ENCODE peak calls at places on chromosome 12, in seven cellular contexts. One of them, this sample, is unnamed.

GRCh38 chr12:130835011-130835410 is 4.0 kb downstream of the STX2 start:
- DNase-seq in prostate gland: no peak
- DNase-seq in CD8-positive, alpha-beta memory T cell: no peak
- DNase-seq in esophagus muscularis mucosa: no peak
- DNase-seq in GM23338: no peak
- DNase-seq in endodermal cell: peak; percentile 24
- DNase-seq in ovary: no peak
- DNase-seq in this sample: peak; percentile 50

GRCh38 chr12:19138551-19139344 is 9.2 kb downstream of the PLEKHA5 start:
- DNase-seq in esophagus muscularis mucosa: no peak
- DNase-seq in prostate gland: no peak
- DNase-seq in ovary: no peak
- DNase-seq in GM23338: no peak
- DNase-seq in CD8-positive, alpha-beta memory T cell: no peak
- DNase-seq in endodermal cell: no peak
- DNase-seq in this sample: no peak

GRCh38 chr12:110109037-110109836 is 14.9 kb upstream of the IFT81 start:
- DNase-seq in endodermal cell: peak; percentile 87
- DNase-seq in esophagus muscularis mucosa: peak; percentile 96
- DNase-seq in ovary: peak; percentile 88
- DNase-seq in GM23338: peak; percentile 49
- DNase-seq in prostate gland: peak; percentile 69
- DNase-seq in CD8-positive, alpha-beta memory T cell: no peak
- DNase-seq in this sample: peak; percentile 96

GRCh38 chr12:106950591-106950990 is 5.1 kb upstream of the TMEM263 start:
- DNase-seq in GM23338: no peak
- DNase-seq in CD8-positive, alpha-beta memory T cell: no peak
- DNase-seq in esophagus muscularis mucosa: no peak
- DNase-seq in ovary: no peak
- DNase-seq in prostate gland: no peak
- DNase-seq in endodermal cell: no peak
- DNase-seq in this sample: no peak

GRCh38 chr12:70660620-70661219 is 23.5 kb upstream of the PTPRB start:
- DNase-seq in endodermal cell: no peak
- DNase-seq in esophagus muscularis mucosa: no peak
- DNase-seq in GM23338: no peak
- DNase-seq in prostate gland: no peak
- DNase-seq in ovary: no peak
- DNase-seq in CD8-positive, alpha-beta memory T cell: no peak
- DNase-seq in this sample: no peak

GRCh38 chr12:57087689-57088441 is 1.0 kb upstream of the NAB2 start:
- DNase-seq in GM23338: peak; percentile 92
- DNase-seq in CD8-positive, alpha-beta memory T cell: peak; percentile 72
- DNase-seq in endodermal cell: peak; percentile 97
- DNase-seq in ovary: peak; percentile 94
- DNase-seq in prostate gland: peak; percentile 90
- DNase-seq in esophagus muscularis mucosa: peak; percentile 96
- DNase-seq in this sample: peak; percentile 96

GRCh38 chr12:130880411-130880885 is 8.6 kb downstream of the RAN start:
- DNase-seq in esophagus muscularis mucosa: no peak
- DNase-seq in ovary: no peak
- DNase-seq in CD8-positive, alpha-beta memory T cell: no peak
- DNase-seq in endodermal cell: peak; percentile 50
- DNase-seq in GM23338: no peak
- DNase-seq in prostate gland: no peak
- DNase-seq in this sample: no peak

GRCh38 chr12:24664151-24664550 is 284.8 kb downstream of the BCAT1 start:
- DNase-seq in esophagus muscularis mucosa: no peak
- DNase-seq in CD8-positive, alpha-beta memory T cell: no peak
- DNase-seq in endodermal cell: no peak
- DNase-seq in GM23338: no peak
- DNase-seq in prostate gland: no peak
- DNase-seq in ovary: no peak
- DNase-seq in this sample: no peak

GRCh38 chr12:111444706-111445310 is 39.1 kb downstream of the SH2B3 start:
- DNase-seq in esophagus muscularis mucosa: peak; percentile 92
- DNase-seq in prostate gland: no peak
- DNase-seq in ovary: peak; percentile 22
- DNase-seq in CD8-positive, alpha-beta memory T cell: peak; percentile 85
- DNase-seq in endodermal cell: peak; percentile 74
- DNase-seq in GM23338: peak; percentile 51
- DNase-seq in this sample: no peak

GRCh38 chr12:120093592-120094355 is 22.8 kb downstream of the RAB35 start:
- DNase-seq in GM23338: peak; percentile 89
- DNase-seq in esophagus muscularis mucosa: no peak
- DNase-seq in CD8-positive, alpha-beta memory T cell: no peak
- DNase-seq in endodermal cell: peak; percentile 93
- DNase-seq in ovary: no peak
- DNase-seq in prostate gland: no peak
- DNase-seq in this sample: no peak

GRCh38 chr12:124752437-124753229 is 111.0 kb downstream of the SCARB1 start:
- DNase-seq in esophagus muscularis mucosa: no peak
- DNase-seq in prostate gland: no peak
- DNase-seq in ovary: no peak
- DNase-seq in GM23338: no peak
- DNase-seq in CD8-positive, alpha-beta memory T cell: no peak
- DNase-seq in endodermal cell: no peak
- DNase-seq in this sample: no peak

GRCh38 chr12:102484732-102485069 is 4.3 kb upstream of the IGF1 start:
- DNase-seq in prostate gland: no peak
- DNase-seq in esophagus muscularis mucosa: no peak
- DNase-seq in GM23338: no peak
- DNase-seq in CD8-positive, alpha-beta memory T cell: no peak
- DNase-seq in ovary: no peak
- DNase-seq in endodermal cell: no peak
- DNase-seq in this sample: no peak

GRCh38 chr12:7758346-7758745 is 6.7 kb upstream of the NANOGNB start:
- DNase-seq in CD8-positive, alpha-beta memory T cell: no peak
- DNase-seq in endodermal cell: peak; percentile 79
- DNase-seq in esophagus muscularis mucosa: no peak
- DNase-seq in prostate gland: no peak
- DNase-seq in ovary: no peak
- DNase-seq in GM23338: peak; percentile 55
- DNase-seq in this sample: no peak

GRCh38 chr12:51382173-51382572 is 9.0 kb downstream of the GALNT6 start:
- DNase-seq in esophagus muscularis mucosa: no peak
- DNase-seq in GM23338: no peak
- DNase-seq in CD8-positive, alpha-beta memory T cell: no peak
- DNase-seq in prostate gland: no peak
- DNase-seq in endodermal cell: no peak
- DNase-seq in ovary: no peak
- DNase-seq in this sample: no peak

GRCh38 chr12:33678221-33678964 is 238.8 kb upstream of the SYT10 start:
- DNase-seq in GM23338: no peak
- DNase-seq in ovary: no peak
- DNase-seq in endodermal cell: no peak
- DNase-seq in prostate gland: no peak
- DNase-seq in CD8-positive, alpha-beta memory T cell: no peak
- DNase-seq in esophagus muscularis mucosa: no peak
- DNase-seq in this sample: no peak

GRCh38 chr12:112537710-112538396 is 119.1 kb downstream of the PTPN11 start:
- DNase-seq in GM23338: peak; percentile 84
- DNase-seq in CD8-positive, alpha-beta memory T cell: no peak
- DNase-seq in prostate gland: no peak
- DNase-seq in esophagus muscularis mucosa: no peak
- DNase-seq in ovary: no peak
- DNase-seq in endodermal cell: peak; percentile 91
- DNase-seq in this sample: no peak

GRCh38 chr12:1517007-1517406 is 77.4 kb downstream of the FBXL14 start:
- DNase-seq in prostate gland: no peak
- DNase-seq in GM23338: peak; percentile 81
- DNase-seq in ovary: no peak
- DNase-seq in endodermal cell: peak; percentile 94
- DNase-seq in CD8-positive, alpha-beta memory T cell: no peak
- DNase-seq in esophagus muscularis mucosa: no peak
- DNase-seq in this sample: peak; percentile 41

GRCh38 chr12:10717410-10717809 is 5.7 kb downstream of the YBX3 start:
- DNase-seq in ovary: no peak
- DNase-seq in prostate gland: peak; percentile 19
- DNase-seq in endodermal cell: peak; percentile 59
- DNase-seq in CD8-positive, alpha-beta memory T cell: no peak
- DNase-seq in GM23338: peak; percentile 12
- DNase-seq in esophagus muscularis mucosa: no peak
- DNase-seq in this sample: no peak

GRCh38 chr12:29971431-29971830 is 187.7 kb upstream of the TMTC1 start:
- DNase-seq in CD8-positive, alpha-beta memory T cell: no peak
- DNase-seq in GM23338: no peak
- DNase-seq in prostate gland: no peak
- DNase-seq in ovary: no peak
- DNase-seq in endodermal cell: no peak
- DNase-seq in esophagus muscularis mucosa: no peak
- DNase-seq in this sample: no peak
- H3K27ac ChIP-seq in CD8-positive, alpha-beta memory T cell: no peak overlapping the region
- H3K27ac ChIP-seq in GM23338: no peak overlapping the region
- H3K27ac ChIP-seq in prostate gland: no peak overlapping the region
- H3K27ac ChIP-seq in ovary: no peak overlapping the region
- H3K27ac ChIP-seq in endodermal cell: no peak overlapping the region
- H3K27ac ChIP-seq in esophagus muscularis mucosa: no peak overlapping the region
- H3K27ac ChIP-seq in this sample: peak overlapping the region; percentile 27

DNA sequence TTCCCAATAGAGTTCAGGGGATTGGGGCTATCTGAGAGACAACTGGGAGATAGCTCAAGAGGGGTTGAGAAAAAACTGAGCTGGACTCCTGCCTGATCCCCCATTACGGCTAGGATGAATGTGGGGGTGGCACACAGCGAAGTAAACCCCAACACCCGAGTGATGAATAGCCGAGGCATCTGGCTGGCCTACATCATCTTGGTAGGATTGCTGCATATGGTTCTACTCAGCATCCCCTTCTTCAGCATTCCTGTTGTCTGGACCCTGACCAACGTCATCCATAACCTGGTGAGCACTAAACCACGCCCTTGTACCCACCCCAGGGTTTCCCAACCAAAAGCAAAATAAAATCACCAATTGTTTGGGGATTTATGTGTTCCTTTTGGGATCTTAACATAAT is 1.0 kb downstream of the ORMDL2 start:
- DNase-seq in prostate gland: no peak
- DNase-seq in endodermal cell: peak; percentile 30
- DNase-seq in CD8-positive, alpha-beta memory T cell: no peak
- DNase-seq in ovary: no peak
- DNase-seq in esophagus muscularis mucosa: peak; percentile 19
- DNase-seq in GM23338: no peak
- DNase-seq in this sample: no peak
- H3K27ac ChIP-seq in prostate gland: no peak overlapping the region
- H3K27ac ChIP-seq in endodermal cell: no peak overlapping the region
- H3K27ac ChIP-seq in CD8-positive, alpha-beta memory T cell: peak overlapping the region; percentile 60
- H3K27ac ChIP-seq in ovary: no peak overlapping the region
- H3K27ac ChIP-seq in esophagus muscularis mucosa: peak overlapping the region; percentile 91
- H3K27ac ChIP-seq in GM23338: no peak overlapping the region
- H3K27ac ChIP-seq in this sample: no peak overlapping the region

DNA sequence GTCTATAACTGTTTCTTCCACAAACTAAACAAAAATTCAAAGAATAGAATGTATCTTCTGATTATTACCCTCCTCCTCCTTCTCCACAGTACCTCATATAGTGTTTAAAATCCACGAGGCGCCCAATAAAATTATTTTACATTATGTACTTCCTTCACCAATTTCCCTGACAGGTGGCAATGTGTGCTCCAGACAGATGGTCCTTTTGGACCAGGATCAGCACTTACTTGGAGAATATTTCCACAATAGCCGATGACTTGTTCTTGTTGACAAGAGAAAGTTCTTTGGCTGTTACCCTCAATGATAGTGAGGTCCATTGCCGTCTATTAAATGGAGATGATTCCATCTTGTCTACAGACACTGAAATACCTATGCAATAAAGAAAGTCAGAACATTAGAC is 34.9 kb downstream of the LIMA1 start:
- DNase-seq in esophagus muscularis mucosa: no peak
- DNase-seq in GM23338: no peak
- DNase-seq in ovary: no peak
- DNase-seq in endodermal cell: no peak
- DNase-seq in CD8-positive, alpha-beta memory T cell: no peak
- DNase-seq in prostate gland: no peak
- DNase-seq in this sample: no peak
- H3K27ac ChIP-seq in esophagus muscularis mucosa: no peak overlapping the region
- H3K27ac ChIP-seq in GM23338: no peak overlapping the region
- H3K27ac ChIP-seq in ovary: no peak overlapping the region
- H3K27ac ChIP-seq in endodermal cell: no peak overlapping the region
- H3K27ac ChIP-seq in CD8-positive, alpha-beta memory T cell: no peak overlapping the region
- H3K27ac ChIP-seq in prostate gland: peak overlapping the region; percentile 11
- H3K27ac ChIP-seq in this sample: peak overlapping the region; percentile 66

DNA sequence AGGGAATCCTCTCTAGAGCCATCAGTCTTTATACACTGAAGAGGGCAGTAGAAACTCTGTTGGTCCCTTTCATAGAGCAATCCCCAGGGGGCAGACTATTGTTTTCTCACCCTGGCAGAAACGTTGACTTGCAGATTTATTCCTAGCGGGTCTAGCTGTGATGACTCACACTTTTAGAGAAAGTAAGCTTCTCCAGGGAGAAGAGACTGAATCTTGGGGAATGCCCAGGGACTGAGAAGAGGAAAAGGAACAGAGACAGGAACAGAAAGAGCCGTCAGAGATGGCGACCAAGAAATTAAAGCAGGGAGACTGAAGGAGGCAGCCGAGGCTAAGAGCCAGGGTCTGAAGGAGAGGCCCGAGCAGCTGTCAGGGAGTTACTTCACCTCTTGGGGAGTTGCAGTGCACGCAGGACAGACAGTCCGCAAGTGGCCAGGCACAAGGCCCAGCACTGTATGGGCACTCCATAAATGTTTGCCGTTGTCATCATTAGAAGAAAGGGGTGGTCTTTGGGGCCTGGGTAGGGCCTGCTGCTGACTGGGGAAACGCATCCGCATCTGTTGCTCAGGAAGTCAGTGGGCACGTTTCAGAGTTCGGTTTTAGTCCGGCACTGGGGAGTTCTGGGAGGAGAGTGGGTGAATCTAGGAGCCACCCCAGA is 13.0 kb downstream of the PLEKHG6 start:
- DNase-seq in ovary: peak; percentile 61
- DNase-seq in esophagus muscularis mucosa: no peak
- DNase-seq in prostate gland: no peak
- DNase-seq in endodermal cell: peak; percentile 94
- DNase-seq in CD8-positive, alpha-beta memory T cell: peak; percentile 47
- DNase-seq in GM23338: peak; percentile 92
- DNase-seq in this sample: no peak
- H3K27ac ChIP-seq in ovary: no peak overlapping the region
- H3K27ac ChIP-seq in esophagus muscularis mucosa: peak overlapping the region; percentile 74
- H3K27ac ChIP-seq in prostate gland: peak overlapping the region; percentile 85
- H3K27ac ChIP-seq in endodermal cell: peak overlapping the region; percentile 91
- H3K27ac ChIP-seq in CD8-positive, alpha-beta memory T cell: no peak overlapping the region
- H3K27ac ChIP-seq in GM23338: peak overlapping the region; percentile 88
- H3K27ac ChIP-seq in this sample: peak overlapping the region; percentile 56

DNA sequence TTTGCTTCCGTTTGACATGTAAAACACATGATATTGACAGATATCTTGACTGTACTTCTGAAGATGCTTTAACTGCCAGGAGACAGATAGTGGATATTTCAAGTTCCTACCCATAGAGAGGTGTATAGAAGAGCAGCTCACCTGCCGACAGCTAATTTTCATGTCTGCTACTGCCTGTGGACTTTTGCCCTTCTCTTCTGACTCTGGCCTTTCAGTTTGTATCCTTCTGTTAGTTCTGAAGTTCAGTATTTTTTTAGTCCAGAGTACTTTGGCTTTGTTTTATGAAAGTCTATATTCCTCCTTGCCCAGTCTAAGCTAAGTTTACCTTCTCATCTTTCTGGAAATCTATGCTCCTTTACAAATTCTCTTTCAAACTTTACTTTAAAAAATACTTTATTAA is 30.8 kb upstream of the STK38L start:
- DNase-seq in CD8-positive, alpha-beta memory T cell: no peak
- DNase-seq in GM23338: no peak
- DNase-seq in prostate gland: no peak
- DNase-seq in endodermal cell: no peak
- DNase-seq in ovary: no peak
- DNase-seq in esophagus muscularis mucosa: no peak
- DNase-seq in this sample: no peak
- H3K27ac ChIP-seq in CD8-positive, alpha-beta memory T cell: no peak overlapping the region
- H3K27ac ChIP-seq in GM23338: no peak overlapping the region
- H3K27ac ChIP-seq in prostate gland: no peak overlapping the region
- H3K27ac ChIP-seq in endodermal cell: no peak overlapping the region
- H3K27ac ChIP-seq in ovary: no peak overlapping the region
- H3K27ac ChIP-seq in esophagus muscularis mucosa: no peak overlapping the region
- H3K27ac ChIP-seq in this sample: no peak overlapping the region